ENCODE peak calls at places on chromosomes 6 and 20, in ten cellular contexts. J, X, F, B, M, O, V, C, Y and G are unnamed samples.

GRCh38 chr20:23165307-23165750 is 79.2 kb upstream of the CD93 start:
- DNase-seq in J (peak), C (no peak), M (no peak), Y (no peak), X (peak), B (no peak), V (no peak), O (no peak), F (no peak), G (no peak)

GRCh38 chr6:126048635-126049034 is 62.3 kb downstream of the TRMT11 start:
- DNase-seq in X (no peak), O (no peak), B (no peak), M (no peak), C (no peak), V (no peak), F (no peak), J (peak), Y (no peak), G (no peak)

GRCh38 chr20:9068896-9069663 is at the start of gene PLCB4:
- DNase-seq in M (no peak), J (peak), B (no peak), V (no peak), Y (no peak), C (peak), F (no peak), X (peak), O (peak), G (peak)

GRCh38 chr6:110760589-110760988 is 54.7 kb downstream of the CDK19 start:
- DNase-seq in Y (no peak), X (no peak), C (no peak), O (no peak), F (no peak), V (no peak), J (no peak), M (no peak), B (no peak), G (no peak)

GRCh38 chr20:62208805-62209755 is 11.0 kb downstream of the HRH3 start:
- DNase-seq in C (peak), B (no peak), F (no peak), Y (no peak), O (peak), X (peak), J (no peak), M (no peak), V (peak), G (peak)

GRCh38 chr6:94196891-94197290 is 777.5 kb upstream of the EPHA7 start:
- DNase-seq in X (no peak), M (no peak), O (no peak), C (no peak), Y (no peak), B (no peak), F (no peak), J (no peak), V (no peak), G (no peak)

GRCh38 chr6:77025824-77026223 is 437.5 kb downstream of the HTR1B start:
- DNase-seq in B (no peak), J (no peak), F (no peak), X (no peak), M (no peak), V (no peak), C (no peak), Y (no peak), O (no peak), G (no peak)

GRCh38 chr6:31870385-31870921 is 7.8 kb upstream of the NEU1 start:
- DNase-seq in X (no peak), Y (no peak), O (no peak), V (no peak), B (no peak), J (no peak), M (no peak), C (peak), F (peak), G (peak)

GRCh38 chr20:36862857-36863668 is 12.9 kb upstream of the TLDC2 start:
- DNase-seq in J (peak), M (no peak), B (no peak), F (no peak), Y (no peak), X (no peak), C (no peak), V (peak), O (no peak), G (no peak)

GRCh38 chr6:10403385-10404106 is 11.3 kb downstream of the TFAP2A start:
- DNase-seq in C (no peak), O (peak), V (no peak), B (peak), J (no peak), X (no peak), M (no peak), F (no peak), Y (no peak), G (no peak)

GRCh38 chr20:37986063-37986858 is 47.0 kb downstream of the TTI1 start:
- DNase-seq in B (no peak), J (no peak), M (no peak), F (no peak), V (no peak), Y (no peak), O (no peak), X (no peak), C (no peak), G (no peak)

GRCh38 chr6:165850434-165851019 is 187.5 kb upstream of the PDE10A start:
- DNase-seq in O (peak), Y (peak), C (peak), V (peak), F (peak), B (no peak), X (peak), J (peak), M (no peak), G (peak)

GRCh38 chr6:129184808-129185366 is 301.9 kb downstream of the LAMA2 start:
- DNase-seq in J (no peak), X (no peak), V (no peak), F (no peak), M (no peak), C (no peak), Y (no peak), B (no peak), O (peak), G (no peak)

GRCh38 chr6:38997128-38997761 is 51.3 kb upstream of the GLP1R start:
- DNase-seq in M (no peak), Y (peak), B (no peak), O (peak), C (peak), V (peak), X (peak), J (peak), F (peak), G (peak)

GRCh38 chr6:35787266-35788218 is 6.7 kb downstream of the CLPSL1 start:
- DNase-seq in Y (no peak), C (no peak), J (no peak), M (no peak), X (no peak), V (no peak), F (no peak), B (no peak), O (no peak), G (no peak)

GRCh38 chr6:107390685-107391084 is 68.7 kb downstream of the PDSS2 start:
- DNase-seq in Y (no peak), B (no peak), M (no peak), C (no peak), X (no peak), J (no peak), V (no peak), O (no peak), F (no peak), G (no peak)

GRCh38 chr6:162605881-162606280 is 121.7 kb downstream of the PRKN start:
- DNase-seq in Y (no peak), C (no peak), F (no peak), B (no peak), M (no peak), V (no peak), J (no peak), X (no peak), O (no peak), G (no peak)

GRCh38 chr6:4355241-4355640 is 219.9 kb upstream of the ECI2 start:
- DNase-seq in M (no peak), C (no peak), F (no peak), O (peak), J (no peak), B (peak), V (no peak), Y (no peak), X (peak), G (no peak)

GRCh38 chr20:24815931-24816330 is 133.1 kb upstream of the CST7 start:
- DNase-seq in J (no peak), V (no peak), M (no peak), C (no peak), F (no peak), Y (no peak), X (no peak), B (no peak), O (no peak), G (no peak)

GRCh38 chr6:158869604-158870417 is 50.6 kb upstream of the EZR start:
- DNase-seq in O (peak), M (peak), F (peak), V (peak), B (no peak), C (peak), Y (peak), X (peak), J (peak), G (peak)

GRCh38 chr20:63874254-63874653 is 9.2 kb downstream of the TPD52L2 start:
- DNase-seq in J (no peak), M (no peak), C (no peak), X (no peak), O (peak), F (no peak), V (no peak), Y (no peak), B (no peak), G (no peak)

GRCh38 chr6:121694389-121695185 is 259.1 kb downstream of the GJA1 start:
- DNase-seq in V (no peak), Y (no peak), B (no peak), M (no peak), J (no peak), O (peak), F (no peak), X (no peak), C (no peak), G (no peak)

GRCh38 chr6:49995278-49995677 is 25.9 kb upstream of the DEFB113 start:
- DNase-seq in J (no peak), M (no peak), V (no peak), B (no peak), X (no peak), O (no peak), Y (no peak), F (no peak), C (no peak), G (no peak)

GRCh38 chr6:169145991-169146501 is 107.6 kb downstream of the THBS2 start:
- DNase-seq in F (no peak), V (no peak), Y (no peak), M (no peak), C (no peak), B (no peak), O (no peak), X (no peak), J (no peak), G (no peak)

GRCh38 chr20:51310216-51310615 is 232.3 kb downstream of the NFATC2 start:
- DNase-seq in B (no peak), X (no peak), C (no peak), M (no peak), Y (no peak), F (no peak), O (peak), V (no peak), J (no peak), G (no peak)

GRCh38 chr6:39424831-39425230 is 102.3 kb upstream of the KCNK16 start:
- DNase-seq in O (no peak), X (no peak), Y (no peak), V (no peak), M (no peak), J (no peak), F (no peak), B (no peak), C (no peak), G (no peak)

GRCh38 chr6:150417899-150418824 is 49.4 kb downstream of the IYD start:
- DNase-seq in J (peak), Y (no peak), X (no peak), B (peak), M (peak), V (peak), C (peak), O (peak), F (peak), G (peak)

GRCh38 chr20:48102821-48103635 is 317.7 kb upstream of the SULF2 start:
- DNase-seq in X (no peak), C (no peak), J (peak), M (no peak), O (no peak), B (no peak), V (no peak), Y (no peak), F (no peak), G (no peak)

GRCh38 chr6:48016027-48016755 is 94.8 kb downstream of the PTCHD4 start:
- DNase-seq in X (no peak), Y (no peak), O (no peak), C (no peak), V (no peak), J (no peak), B (no peak), M (no peak), F (no peak), G (no peak)

GRCh38 chr20:16580127-16580526 is 6.9 kb upstream of the KIF16B start:
- DNase-seq in Y (no peak), C (no peak), M (no peak), O (peak), B (peak), F (no peak), V (no peak), J (no peak), X (peak), G (no peak)

GRCh38 chr6:5672581-5673011 is 334.1 kb downstream of the NRN1 start:
- DNase-seq in O (peak), X (peak), Y (no peak), F (no peak), M (no peak), J (no peak), B (peak), C (no peak), V (no peak), G (peak)